ENCODE peak calls at places on chromosomes 16 and 17, in four cellular contexts. One of them, this sample, is unnamed. For H3K9me3, the result is how much of the 10 kb centered on the place peaks cover.

GRCh38 chr17:62109378-62109902 is 44.4 kb upstream of the MED13 start:
- DNase-seq in astrocyte: peak
- DNase-seq in kidney: no peak
- DNase-seq in right atrium auricular region: no peak
- DNase-seq in this sample: peak

GRCh38 chr17:82215095-82215971 is 2.7 kb upstream of the CCDC57 start:
- DNase-seq in astrocyte: no peak
- DNase-seq in kidney: peak
- DNase-seq in right atrium auricular region: no peak
- DNase-seq in this sample: no peak

GRCh38 chr16:19883296-19883951 is 1.2 kb downstream of the GPRC5B start:
- DNase-seq in astrocyte: no peak
- DNase-seq in kidney: peak
- DNase-seq in right atrium auricular region: peak
- DNase-seq in this sample: no peak

GRCh38 chr16:81544691-81545365 is 100.2 kb downstream of the CMIP start:
- DNase-seq in astrocyte: no peak
- DNase-seq in kidney: peak
- DNase-seq in right atrium auricular region: no peak
- DNase-seq in this sample: peak

GRCh38 chr17:75719732-75720131 is 1.5 kb upstream of the ITGB4 start:
- DNase-seq in astrocyte: no peak
- DNase-seq in kidney: no peak
- DNase-seq in right atrium auricular region: no peak
- DNase-seq in this sample: no peak

GRCh38 chr17:50708050-50709000 is 611 bp upstream of the ANKRD40 start:
- DNase-seq in astrocyte: no peak
- DNase-seq in kidney: no peak
- DNase-seq in right atrium auricular region: no peak
- DNase-seq in this sample: no peak

GRCh38 chr16:89924925-89925307 is 1.8 kb downstream of the TUBB3 start:
- DNase-seq in astrocyte: no peak
- DNase-seq in kidney: no peak
- DNase-seq in right atrium auricular region: no peak
- DNase-seq in this sample: no peak

GRCh38 chr17:79617740-79618382 is 7.0 kb upstream of the RBFOX3 start:
- DNase-seq in astrocyte: no peak
- DNase-seq in kidney: peak
- DNase-seq in right atrium auricular region: no peak
- DNase-seq in this sample: no peak

GRCh38 chr17:62963296-62963695 is 2.7 kb upstream of the TANC2 start:
- DNase-seq in astrocyte: peak
- DNase-seq in kidney: no peak
- DNase-seq in right atrium auricular region: no peak
- DNase-seq in this sample: peak

GRCh38 chr17:45873728-45874127 is 20.6 kb upstream of the MAPT start:
- DNase-seq in astrocyte: no peak
- DNase-seq in kidney: no peak
- DNase-seq in right atrium auricular region: no peak
- DNase-seq in this sample: no peak

GRCh38 chr16:50585331-50585776 is 37.2 kb downstream of the NKD1 start:
- DNase-seq in astrocyte: no peak
- DNase-seq in kidney: peak
- DNase-seq in right atrium auricular region: peak
- DNase-seq in this sample: peak

GRCh38 chr16:74563828-74564263 is 43.1 kb downstream of the GLG1 start:
- DNase-seq in astrocyte: peak
- DNase-seq in kidney: no peak
- DNase-seq in right atrium auricular region: peak
- DNase-seq in this sample: no peak

GRCh38 chr16:10708969-10709368 is 14.2 kb upstream of the TEKT5 start:
- DNase-seq in astrocyte: no peak
- DNase-seq in kidney: no peak
- DNase-seq in right atrium auricular region: no peak
- DNase-seq in this sample: no peak

GRCh38 chr16:11597268-11597690 is 10.6 kb upstream of the LITAF start:
- DNase-seq in astrocyte: no peak
- DNase-seq in kidney: peak
- DNase-seq in right atrium auricular region: no peak
- DNase-seq in this sample: no peak

GRCh38 chr17:66963521-66964082 is 905 bp upstream of the CACNG4 start:
- DNase-seq in astrocyte: no peak
- DNase-seq in kidney: no peak
- DNase-seq in right atrium auricular region: no peak
- DNase-seq in this sample: no peak

GRCh38 chr16:70577256-70577698 is 53.7 kb downstream of the SF3B3 start:
- DNase-seq in astrocyte: peak
- DNase-seq in kidney: peak
- DNase-seq in right atrium auricular region: no peak
- DNase-seq in this sample: peak

GRCh38 chr16:7377231-7377630 is 44.6 kb downstream of the RBFOX1 start:
- DNase-seq in astrocyte: no peak
- DNase-seq in kidney: no peak
- DNase-seq in right atrium auricular region: no peak
- DNase-seq in this sample: no peak

GRCh38 chr16:1206786-1207185 is 18.3 kb downstream of the TPSG1 start:
- DNase-seq in astrocyte: no peak
- DNase-seq in kidney: no peak
- DNase-seq in right atrium auricular region: no peak
- DNase-seq in this sample: no peak

GRCh38 chr17:41428591-41429326 is 4.4 kb upstream of the KRT37 start:
- DNase-seq in astrocyte: peak
- DNase-seq in kidney: no peak
- DNase-seq in right atrium auricular region: no peak
- DNase-seq in this sample: no peak

GRCh38 chr17:48100591-48101011 is 677 bp downstream of the CBX1 start:
- DNase-seq in astrocyte: peak
- DNase-seq in kidney: peak
- DNase-seq in right atrium auricular region: no peak
- DNase-seq in this sample: peak

GRCh38 chr17:1485311-1485747 is 7.2 kb downstream of the MYO1C start:
- DNase-seq in astrocyte: no peak
- DNase-seq in kidney: peak
- DNase-seq in right atrium auricular region: no peak
- DNase-seq in this sample: peak

GRCh38 chr16:84103678-84104077 is 13.1 kb downstream of the MBTPS1 start:
- DNase-seq in astrocyte: no peak
- DNase-seq in kidney: no peak
- DNase-seq in right atrium auricular region: no peak
- DNase-seq in this sample: peak

GRCh38 chr16:67968440-67969285 is at the start of gene SLC12A4:
- DNase-seq in astrocyte: peak
- DNase-seq in kidney: peak
- DNase-seq in right atrium auricular region: peak
- DNase-seq in this sample: peak

GRCh38 chr17:29195465-29196081 is 15.4 kb upstream of the MYO18A start:
- DNase-seq in astrocyte: no peak
- DNase-seq in kidney: no peak
- DNase-seq in right atrium auricular region: no peak
- DNase-seq in this sample: no peak

GRCh38 chr16:87328846-87329245 is 11.7 kb upstream of the C16orf95 start:
- DNase-seq in astrocyte: no peak
- DNase-seq in kidney: peak
- DNase-seq in right atrium auricular region: no peak
- DNase-seq in this sample: no peak

GRCh38 chr17:77704048-77704815 is 254.3 kb upstream of the TNRC6C start:
- DNase-seq in astrocyte: no peak
- DNase-seq in kidney: no peak
- DNase-seq in right atrium auricular region: no peak
- DNase-seq in this sample: no peak
- H3K9me3 ChIP-seq in astrocyte: under half
- H3K9me3 ChIP-seq in kidney: under half
- H3K9me3 ChIP-seq in right atrium auricular region: under half
- H3K9me3 ChIP-seq in this sample: under half

DNA sequence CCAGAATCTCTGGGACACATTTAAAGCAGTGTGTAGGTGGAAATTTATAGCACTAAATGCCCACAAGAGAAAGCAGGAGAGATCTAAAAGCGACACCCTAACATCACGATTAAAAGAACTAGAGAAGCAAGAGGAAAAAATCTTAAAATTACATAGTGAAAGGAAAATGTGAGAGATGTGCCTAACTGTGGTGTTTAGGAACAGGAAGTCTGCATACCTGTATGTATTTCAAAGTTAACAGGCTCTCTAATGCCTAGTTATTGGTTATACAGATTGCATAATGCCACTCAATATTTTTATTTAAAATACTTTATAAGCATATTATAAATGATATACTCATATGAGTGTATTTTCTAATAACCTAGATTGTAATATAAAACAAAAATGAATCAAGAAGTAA is 25.9 kb downstream of the ZNF267 start:
- DNase-seq in astrocyte: no peak
- DNase-seq in kidney: no peak
- DNase-seq in right atrium auricular region: no peak
- DNase-seq in this sample: no peak
- H3K9me3 ChIP-seq in astrocyte: under half
- H3K9me3 ChIP-seq in kidney: under half
- H3K9me3 ChIP-seq in right atrium auricular region: under half
- H3K9me3 ChIP-seq in this sample: under half

GRCh38 chr16:64687089-64687488 is 434.8 kb downstream of the CDH11 start:
- DNase-seq in astrocyte: no peak
- DNase-seq in kidney: no peak
- DNase-seq in right atrium auricular region: no peak
- DNase-seq in this sample: no peak
- H3K9me3 ChIP-seq in astrocyte: under half
- H3K9me3 ChIP-seq in kidney: under half
- H3K9me3 ChIP-seq in right atrium auricular region: under half
- H3K9me3 ChIP-seq in this sample: under half

DNA sequence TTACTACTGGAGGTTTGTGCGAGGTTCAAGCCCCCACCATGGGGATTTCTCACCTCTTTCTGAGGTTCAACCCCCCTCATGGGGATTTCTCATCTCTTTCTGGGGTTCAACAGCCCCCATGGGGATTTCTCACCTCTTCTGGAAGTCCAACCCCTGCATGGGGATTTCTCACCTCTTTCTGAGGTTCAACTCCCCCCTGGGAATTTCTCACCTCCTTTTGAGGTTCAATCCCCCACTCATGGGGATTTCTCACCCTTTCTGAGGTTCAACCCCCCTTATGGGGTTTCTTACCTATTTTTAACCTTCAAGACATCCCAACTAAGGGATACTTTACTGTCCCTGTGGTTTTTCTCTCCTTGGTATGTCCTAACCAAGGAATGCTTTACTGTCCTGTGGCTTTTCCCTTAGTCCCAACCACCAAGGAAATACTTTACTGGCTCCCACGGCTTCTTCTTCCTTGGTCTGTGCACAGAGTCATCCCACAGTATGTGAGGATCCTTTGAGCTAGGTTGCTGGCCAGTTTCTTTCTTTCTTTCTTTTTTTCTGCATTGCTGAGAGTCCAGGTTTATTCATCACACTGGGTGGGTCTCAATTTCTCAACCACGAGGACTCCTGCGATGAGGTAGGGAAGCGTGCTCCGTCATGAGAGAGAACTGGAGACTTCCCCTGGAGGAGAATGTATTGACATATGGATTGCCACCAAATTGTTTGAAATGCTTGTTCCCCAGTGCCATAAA is 2140.2 kb downstream of the TP53TG3F start:
- DNase-seq in astrocyte: no peak
- DNase-seq in kidney: no peak
- DNase-seq in right atrium auricular region: no peak
- DNase-seq in this sample: no peak
- H3K9me3 ChIP-seq in astrocyte: under half
- H3K9me3 ChIP-seq in kidney: under half
- H3K9me3 ChIP-seq in right atrium auricular region: under half
- H3K9me3 ChIP-seq in this sample: under half

GRCh38 chr17:11495616-11496015 is 102.7 kb upstream of the DNAH9 start:
- DNase-seq in astrocyte: no peak
- DNase-seq in kidney: no peak
- DNase-seq in right atrium auricular region: peak
- DNase-seq in this sample: no peak
- H3K9me3 ChIP-seq in astrocyte: under half
- H3K9me3 ChIP-seq in kidney: under half
- H3K9me3 ChIP-seq in right atrium auricular region: under half
- H3K9me3 ChIP-seq in this sample: under half

GRCh38 chr17:27155866-27156265 is 138.0 kb upstream of the WSB1 start:
- DNase-seq in astrocyte: no peak
- DNase-seq in kidney: peak
- DNase-seq in right atrium auricular region: no peak
- DNase-seq in this sample: no peak
- H3K9me3 ChIP-seq in astrocyte: under half
- H3K9me3 ChIP-seq in kidney: under half
- H3K9me3 ChIP-seq in right atrium auricular region: under half
- H3K9me3 ChIP-seq in this sample: under half